ENCODE peak calls at places on chromosomes 5 and 9, in eight cellular contexts. B is CD8-positive, alpha-beta memory T cell; H is H9; Z is BE2C; U is ovary; J is suprapubic skin; F is aorta; W is CD8-positive, alpha-beta T cell. Q is an unnamed sample.

GRCh38 chr5:137693307-137693950 is 42.5 kb downstream of the KLHL3 start:
- DNase-seq in Z (no peak), U (no peak), H (no peak), W (no peak), F (no peak), J (no peak), B (no peak), Q (no peak)

GRCh38 chr5:127041571-127041970 is 11.2 kb upstream of the MARCHF3 start:
- DNase-seq in U (no peak), H (no peak), W (no peak), Z (no peak), B (no peak), F (no peak), J (no peak), Q (no peak)

GRCh38 chr5:82467006-82467561 is 188.9 kb upstream of the RPS23 start:
- DNase-seq in Z (peak; percentile 19), W (no peak), B (no peak), H (no peak), F (no peak), J (no peak), U (peak; percentile 15), Q (no peak)

GRCh38 chr9:82466616-82467251 is 478.2 kb downstream of the SPATA31D1 start:
- DNase-seq in U (no peak), W (no peak), B (no peak), Z (peak; percentile 42), F (peak; percentile 73), H (peak; percentile 81), J (no peak), Q (no peak)

GRCh38 chr9:84750152-84750865 is 80.8 kb downstream of the NTRK2 start:
- DNase-seq in Z (no peak), W (no peak), F (no peak), H (no peak), J (no peak), U (no peak), B (no peak), Q (no peak)

GRCh38 chr9:88026133-88026510 is 51.8 kb upstream of the CDK20 start:
- DNase-seq in W (no peak), F (no peak), J (no peak), H (no peak), U (no peak), B (no peak), Z (no peak), Q (no peak)

GRCh38 chr5:167626341-167627118 is 664.9 kb upstream of the WWC1 start:
- DNase-seq in W (no peak), H (no peak), B (no peak), J (no peak), Z (no peak), U (no peak), F (no peak), Q (no peak)

GRCh38 chr5:79955496-79956172 is 35.4 kb downstream of the MTX3 start:
- DNase-seq in B (no peak), U (no peak), H (no peak), J (no peak), Z (no peak), F (no peak), W (no peak), Q (no peak)

GRCh38 chr9:127684576-127684975 is 22.2 kb upstream of the CFAP157 start:
- DNase-seq in F (no peak), U (no peak), H (no peak), B (no peak), J (no peak), W (no peak), Z (no peak), Q (no peak)

GRCh38 chr5:51382759-51383493 is at the start of gene ISL1:
- DNase-seq in B (no peak), J (no peak), W (no peak), F (no peak), H (peak; percentile 94), Z (peak; percentile 96), U (no peak), Q (peak; percentile 13)

GRCh38 chr5:131156385-131156784 is 8.7 kb downstream of the HINT1 start:
- DNase-seq in H (no peak), J (no peak), U (no peak), Z (no peak), B (no peak), F (no peak), W (no peak), Q (no peak)

GRCh38 chr5:82387041-82387818 is 109.1 kb upstream of the RPS23 start:
- DNase-seq in H (no peak), W (no peak), J (no peak), Z (peak; percentile 46), U (no peak), F (no peak), B (no peak), Q (no peak)

GRCh38 chr5:55853818-55854217 is 2.7 kb downstream of the IL31RA start:
- DNase-seq in F (no peak), H (no peak), Z (no peak), J (no peak), B (no peak), W (no peak), U (no peak), Q (no peak)

GRCh38 chr9:93265972-93266371 is 82.0 kb downstream of the WNK2 start:
- DNase-seq in Z (no peak), W (no peak), H (no peak), F (no peak), J (peak; percentile 43), B (no peak), U (no peak), Q (no peak)

GRCh38 chr5:170745481-170746061 is 38.0 kb upstream of the GABRP start:
- DNase-seq in F (no peak), U (no peak), B (no peak), H (peak; percentile 91), J (no peak), Z (peak; percentile 83), W (no peak), Q (no peak)

GRCh38 chr9:16816006-16816405 is 54.5 kb downstream of the BNC2 start:
- DNase-seq in F (no peak), H (no peak), U (no peak), B (no peak), J (no peak), W (no peak), Z (no peak), Q (no peak)

GRCh38 chr9:16813838-16814237 is 56.6 kb downstream of the BNC2 start:
- DNase-seq in U (no peak), J (no peak), Z (no peak), H (no peak), F (no peak), W (no peak), B (no peak), Q (no peak)

GRCh38 chr9:16809912-16810610 is 60.4 kb downstream of the BNC2 start:
- DNase-seq in B (no peak), F (no peak), W (no peak), Z (no peak), U (no peak), H (peak; percentile 99), J (no peak), Q (no peak)

GRCh38 chr9:16815042-16815441 is 55.4 kb downstream of the BNC2 start:
- DNase-seq in U (no peak), B (no peak), H (no peak), J (no peak), W (no peak), Z (no peak), F (no peak), Q (no peak)

GRCh38 chr9:16811987-16812685 is 58.3 kb downstream of the BNC2 start:
- DNase-seq in Z (no peak), J (no peak), U (no peak), B (no peak), W (no peak), F (no peak), H (peak; percentile 38), Q (no peak)
- H3K4me1 ChIP-seq in Z (no peaks in the 10 kb centered on the region), J (no peaks in the 10 kb centered on the region), U (peaks cover 7% of the 10 kb centered on the region), B (no peaks in the 10 kb centered on the region), W (no peaks in the 10 kb centered on the region), F (no peaks in the 10 kb centered on the region), H (peaks cover 22% of the 10 kb centered on the region), Q (no peaks in the 10 kb centered on the region)

GRCh38 chr5:40627708-40628107 is 52.0 kb upstream of the PTGER4 start:
- DNase-seq in J (no peak), H (no peak), W (no peak), B (no peak), Z (no peak), U (no peak), F (no peak), Q (no peak)

GRCh38 chr5:40631236-40631635 is 48.5 kb upstream of the PTGER4 start:
- DNase-seq in W (no peak), U (no peak), H (no peak), F (no peak), Z (no peak), B (no peak), J (no peak), Q (no peak)

GRCh38 chr5:40630166-40630565 is 49.5 kb upstream of the PTGER4 start:
- DNase-seq in F (no peak), W (no peak), U (no peak), H (no peak), B (no peak), Z (no peak), J (no peak), Q (no peak)

GRCh38 chr5:40626834-40627233 is 52.9 kb upstream of the PTGER4 start:
- DNase-seq in Z (no peak), B (no peak), J (no peak), H (no peak), W (no peak), F (no peak), U (no peak), Q (no peak)

GRCh38 chr5:40628428-40628827 is 51.3 kb upstream of the PTGER4 start:
- DNase-seq in F (no peak), U (no peak), W (no peak), Z (no peak), J (no peak), H (no peak), B (no peak), Q (no peak)
- H3K4me1 ChIP-seq in F (no peaks in the 10 kb centered on the region), U (no peaks in the 10 kb centered on the region), W (peaks cover 11% of the 10 kb centered on the region), Z (no peaks in the 10 kb centered on the region), J (no peaks in the 10 kb centered on the region), H (no peaks in the 10 kb centered on the region), B (peaks cover 11% of the 10 kb centered on the region), Q (no peaks in the 10 kb centered on the region)

GRCh38 chr5:168788786-168789185 is 209.6 kb upstream of the PANK3 start:
- DNase-seq in Z (no peak), F (no peak), H (no peak), J (no peak), U (no peak), B (no peak), W (no peak), Q (no peak)

GRCh38 chr5:168792678-168793077 is 213.5 kb upstream of the PANK3 start:
- DNase-seq in B (no peak), F (no peak), U (no peak), W (no peak), J (no peak), Z (no peak), H (no peak), Q (no peak)

GRCh38 chr5:168788107-168788506 is 208.9 kb upstream of the PANK3 start:
- DNase-seq in U (no peak), B (no peak), F (no peak), Z (no peak), H (no peak), W (no peak), J (no peak), Q (no peak)

GRCh38 chr5:168790691-168791230 is 211.6 kb upstream of the PANK3 start:
- DNase-seq in W (no peak), F (no peak), U (no peak), J (no peak), Z (no peak), B (no peak), H (no peak), Q (no peak)

GRCh38 chr5:168790037-168790635 is 211.0 kb upstream of the PANK3 start:
- DNase-seq in U (no peak), W (no peak), F (no peak), H (no peak), J (no peak), Z (no peak), B (no peak), Q (no peak)
- H3K4me1 ChIP-seq in U (peaks cover 6% of the 10 kb centered on the region), W (no peaks in the 10 kb centered on the region), F (no peaks in the 10 kb centered on the region), H (peaks cover 4% of the 10 kb centered on the region), J (peaks cover 6% of the 10 kb centered on the region), Z (peaks cover 58% of the 10 kb centered on the region), B (no peaks in the 10 kb centered on the region), Q (no peaks in the 10 kb centered on the region)

GRCh38 chr9:14479187-14479586 is 165.2 kb upstream of the NFIB start:
- DNase-seq in H (no peak), U (no peak), B (no peak), J (no peak), W (no peak), F (no peak), Z (no peak), Q (no peak)
- H3K4me1 ChIP-seq in H (peaks cover 11% of the 10 kb centered on the region), U (no peaks in the 10 kb centered on the region), B (no peaks in the 10 kb centered on the region), J (no peaks in the 10 kb centered on the region), W (no peaks in the 10 kb centered on the region), F (no peaks in the 10 kb centered on the region), Z (peaks cover 4% of the 10 kb centered on the region), Q (no peaks in the 10 kb centered on the region)

Q was measured in gastrocnemius medialis.